ENCODE peak calls at places on chromosomes 12 and 14, in ten cellular contexts. S is fibroblast of the conjunctiva, U is lower leg skin, P is Ammon's horn, B is GM13976, N is ascending aorta, L is cerebellum, M is astrocyte of the spinal cord, T is activated B cell treated with CpG ODN at 0.5 μM for 24 hours, X is NB4. D is an unnamed sample.
A peak's percentile ranks its signal among the peaks of the same experiment; 100 is the strongest.

GRCh38 chr12:16281157-16281556 is 3.7 kb upstream of the SLC15A5 start:
- DNase-seq in S (no peak), U (no peak), P (no peak), B (no peak), N (no peak), L (no peak), M (no peak), T (no peak), X (no peak), D (no peak)

GRCh38 chr14:89465894-89466293 is 48.9 kb upstream of the FOXN3 start:
- DNase-seq in S (no peak), U (no peak), P (no peak), B (no peak), N (no peak), L (no peak), M (no peak), T (no peak), X (no peak), D (no peak)

GRCh38 chr14:104387000-104387384 is 192.6 kb upstream of the C14orf180 start:
- DNase-seq in S (no peak), U (no peak), P (no peak), B (peak; percentile 80), N (no peak), L (no peak), M (no peak), T (no peak), X (no peak), D (no peak)

GRCh38 chr12:25013061-25013460 is 64.2 kb upstream of the BCAT1 start:
- DNase-seq in S (no peak), U (no peak), P (no peak), B (no peak), N (no peak), L (no peak), M (no peak), T (no peak), X (no peak), D (no peak)

GRCh38 chr12:5708371-5708770 is 236.7 kb downstream of the ANO2 start:
- DNase-seq in S (no peak), U (no peak), P (no peak), B (no peak), N (no peak), L (no peak), M (no peak), T (no peak), X (no peak), D (no peak)

GRCh38 chr12:57152408-57153038 is 5.1 kb upstream of the LRP1-AS start:
- DNase-seq in S (no peak), U (peak; percentile 87), P (peak; percentile 55), B (no peak), N (peak; percentile 52), L (no peak), M (peak; percentile 58), T (no peak), X (no peak), D (no peak)

GRCh38 chr12:124661382-124661781 is 94.0 kb upstream of the NCOR2 start:
- DNase-seq in S (no peak), U (no peak), P (peak; percentile 68), B (no peak), N (no peak), L (no peak), M (no peak), T (no peak), X (no peak), D (no peak)

GRCh38 chr12:95413576-95413975 is 60.4 kb upstream of the METAP2 start:
- DNase-seq in S (no peak), U (no peak), P (no peak), B (no peak), N (no peak), L (no peak), M (peak; percentile 56), T (no peak), X (no peak), D (no peak)

GRCh38 chr12:103852498-103852992 is 11.5 kb upstream of the NT5DC3 start:
- DNase-seq in S (no peak), U (no peak), P (peak; percentile 28), B (no peak), N (no peak), L (no peak), M (peak; percentile 79), T (no peak), X (no peak), D (no peak)

GRCh38 chr14:78092040-78092439 is 78.1 kb upstream of the NRXN3 start:
- DNase-seq in S (no peak), U (no peak), P (no peak), B (no peak), N (no peak), L (no peak), M (no peak), T (no peak), X (no peak), D (no peak)

GRCh38 chr14:63375772-63376171 is 57.0 kb upstream of the GPHB5 start:
- DNase-seq in S (no peak), U (no peak), P (no peak), B (no peak), N (no peak), L (no peak), M (no peak), T (no peak), X (no peak), D (no peak)

GRCh38 chr14:64069634-64070359 is 217.0 kb downstream of the SYNE2 start:
- DNase-seq in S (no peak), U (no peak), P (no peak), B (no peak), N (no peak), L (no peak), M (no peak), T (no peak), X (no peak), D (no peak)

GRCh38 chr14:61662437-61663311 is 32.6 kb upstream of the HIF1A start:
- DNase-seq in S (no peak), U (peak; percentile 29), P (no peak), B (peak; percentile 56), N (peak; percentile 12), L (no peak), M (peak; percentile 76), T (peak; percentile 26), X (peak; percentile 90), D (peak; percentile 43)

GRCh38 chr14:106790189-106791036 is 1264.0 kb downstream of the TMEM121 start:
- DNase-seq in S (no peak), U (no peak), P (peak; percentile 12), B (peak; percentile 77), N (no peak), L (no peak), M (no peak), T (peak; percentile 83), X (peak; percentile 72), D (peak; percentile 85)

GRCh38 chr14:81269100-81269978 is 48.6 kb upstream of the GTF2A1 start:
- DNase-seq in S (no peak), U (peak; percentile 55), P (peak; percentile 73), B (peak; percentile 76), N (no peak), L (peak; percentile 68), M (peak; percentile 68), T (no peak), X (peak; percentile 63), D (no peak)

GRCh38 chr12:123967121-123967586 is 5.5 kb downstream of the CCDC92 start:
- DNase-seq in S (no peak), U (no peak), P (no peak), B (no peak), N (no peak), L (no peak), M (no peak), T (no peak), X (no peak), D (no peak)

GRCh38 chr12:3568695-3569094 is 77.7 kb downstream of the PRMT8 start:
- DNase-seq in S (no peak), U (no peak), P (no peak), B (no peak), N (no peak), L (no peak), M (no peak), T (no peak), X (no peak), D (no peak)

GRCh38 chr12:66210840-66211239 is 21.8 kb downstream of the IRAK3 start:
- DNase-seq in S (no peak), U (no peak), P (no peak), B (no peak), N (no peak), L (no peak), M (no peak), T (no peak), X (peak; percentile 69), D (no peak)

GRCh38 chr14:62736426-62737043 is 308.7 kb downstream of the KCNH5 start:
- DNase-seq in S (no peak), U (no peak), P (no peak), B (no peak), N (no peak), L (no peak), M (no peak), T (no peak), X (no peak), D (no peak)

GRCh38 chr14:50619569-50620141 is 48.5 kb downstream of the SAV1 start:
- DNase-seq in S (peak; percentile 36), U (no peak), P (peak; percentile 74), B (peak; percentile 43), N (no peak), L (no peak), M (peak; percentile 64), T (no peak), X (peak; percentile 54), D (no peak)

GRCh38 chr14:92481386-92481785 is 32.2 kb upstream of the RIN3 start:
- DNase-seq in S (no peak), U (no peak), P (no peak), B (no peak), N (no peak), L (no peak), M (peak; percentile 82), T (no peak), X (peak; percentile 35), D (no peak)

GRCh38 chr12:75289678-75290200 is 40.4 kb downstream of the CAPS2 start:
- DNase-seq in S (peak; percentile 3), U (no peak), P (no peak), B (no peak), N (no peak), L (no peak), M (peak; percentile 53), T (no peak), X (peak; percentile 8), D (no peak)

GRCh38 chr12:123367511-123367910 is 2.9 kb upstream of the SBNO1 start:
- DNase-seq in S (no peak), U (no peak), P (no peak), B (no peak), N (no peak), L (no peak), M (no peak), T (no peak), X (no peak), D (no peak)

GRCh38 chr14:53943751-53944083 is 12.9 kb downstream of the BMP4 start:
- DNase-seq in S (no peak), U (no peak), P (no peak), B (peak; percentile 25), N (no peak), L (no peak), M (no peak), T (no peak), X (no peak), D (no peak)

GRCh38 chr12:105427883-105428282 is 97.4 kb downstream of the C12orf75 start:
- DNase-seq in S (no peak), U (no peak), P (no peak), B (no peak), N (no peak), L (no peak), M (peak; percentile 34), T (no peak), X (peak; percentile 28), D (no peak)

GRCh38 chr12:87827638-87828264 is 201.4 kb downstream of the C12orf50 start:
- DNase-seq in S (no peak), U (no peak), P (no peak), B (no peak), N (no peak), L (no peak), M (peak; percentile 71), T (no peak), X (no peak), D (no peak)

GRCh38 chr14:22184157-22185025 is 404.6 kb downstream of the DAD1 start:
- DNase-seq in S (no peak), U (no peak), P (no peak), B (no peak), N (no peak), L (no peak), M (peak; percentile 76), T (no peak), X (no peak), D (no peak)

GRCh38 chr14:78608998-78609787 is 439.0 kb downstream of the NRXN3 start:
- DNase-seq in S (no peak), U (no peak), P (no peak), B (no peak), N (no peak), L (no peak), M (no peak), T (no peak), X (no peak), D (no peak)

D was measured in stimulated activated effector memory CD8-positive, alpha-beta T cell treated with anti-CD3 and anti-CD28 coated beads, Interleukin-12 subunit alpha, Interleukin-12 subunit beta, amount 100 ng/mL, for 72 hours.